ENCODE peak calls at places on chromosomes 3 and 15, in seven cellular contexts. One of them, this sample, is unnamed.

GRCh38 chr3:152051501-152052404 is 178.3 kb downstream of the SUCNR1 start:
- DNase-seq in tibial artery: no peak
- DNase-seq in GM20000: peak
- DNase-seq in cardiac fibroblast: peak
- DNase-seq in activated CD8-positive, alpha-beta memory T cell treated with anti-CD3 and anti-CD28 coated beads for 1 hour: no peak
- DNase-seq in globus pallidus: no peak
- DNase-seq in SW480: no peak
- DNase-seq in this sample: no peak

GRCh38 chr3:170149016-170149415 is 32.5 kb downstream of the PHC3 start:
- DNase-seq in cardiac fibroblast: no peak
- DNase-seq in activated CD8-positive, alpha-beta memory T cell treated with anti-CD3 and anti-CD28 coated beads for 1 hour: no peak
- DNase-seq in globus pallidus: no peak
- DNase-seq in SW480: no peak
- DNase-seq in GM20000: no peak
- DNase-seq in tibial artery: no peak
- DNase-seq in this sample: no peak

GRCh38 chr15:61131598-61131954 is 97.5 kb downstream of the RORA start:
- DNase-seq in SW480: no peak
- DNase-seq in activated CD8-positive, alpha-beta memory T cell treated with anti-CD3 and anti-CD28 coated beads for 1 hour: no peak
- DNase-seq in GM20000: no peak
- DNase-seq in tibial artery: no peak
- DNase-seq in globus pallidus: no peak
- DNase-seq in cardiac fibroblast: no peak
- DNase-seq in this sample: no peak

GRCh38 chr3:51974277-51974962 is 444 bp upstream of the ABHD14A start:
- DNase-seq in SW480: no peak
- DNase-seq in globus pallidus: no peak
- DNase-seq in cardiac fibroblast: no peak
- DNase-seq in GM20000: no peak
- DNase-seq in tibial artery: peak
- DNase-seq in activated CD8-positive, alpha-beta memory T cell treated with anti-CD3 and anti-CD28 coated beads for 1 hour: no peak
- DNase-seq in this sample: peak

GRCh38 chr3:184335661-184336483 is 1.5 kb upstream of the FAM131A start:
- DNase-seq in activated CD8-positive, alpha-beta memory T cell treated with anti-CD3 and anti-CD28 coated beads for 1 hour: peak
- DNase-seq in tibial artery: peak
- DNase-seq in GM20000: peak
- DNase-seq in cardiac fibroblast: peak
- DNase-seq in globus pallidus: peak
- DNase-seq in SW480: peak
- DNase-seq in this sample: peak

GRCh38 chr3:29977360-29977759 is 629.0 kb upstream of the TGFBR2 start:
- DNase-seq in globus pallidus: no peak
- DNase-seq in tibial artery: no peak
- DNase-seq in cardiac fibroblast: peak
- DNase-seq in SW480: no peak
- DNase-seq in activated CD8-positive, alpha-beta memory T cell treated with anti-CD3 and anti-CD28 coated beads for 1 hour: no peak
- DNase-seq in GM20000: no peak
- DNase-seq in this sample: no peak

GRCh38 chr15:67512140-67512539 is 8.8 kb upstream of the C15orf61 start:
- DNase-seq in GM20000: no peak
- DNase-seq in tibial artery: no peak
- DNase-seq in cardiac fibroblast: no peak
- DNase-seq in SW480: no peak
- DNase-seq in globus pallidus: no peak
- DNase-seq in activated CD8-positive, alpha-beta memory T cell treated with anti-CD3 and anti-CD28 coated beads for 1 hour: no peak
- DNase-seq in this sample: no peak

GRCh38 chr3:38227989-38228388 is 37.6 kb upstream of the SLC22A13 start:
- DNase-seq in cardiac fibroblast: peak
- DNase-seq in SW480: no peak
- DNase-seq in GM20000: no peak
- DNase-seq in activated CD8-positive, alpha-beta memory T cell treated with anti-CD3 and anti-CD28 coated beads for 1 hour: no peak
- DNase-seq in globus pallidus: no peak
- DNase-seq in tibial artery: no peak
- DNase-seq in this sample: no peak

GRCh38 chr15:101500865-101501551 is 11.5 kb upstream of the PCSK6 start:
- DNase-seq in cardiac fibroblast: no peak
- DNase-seq in globus pallidus: no peak
- DNase-seq in activated CD8-positive, alpha-beta memory T cell treated with anti-CD3 and anti-CD28 coated beads for 1 hour: no peak
- DNase-seq in SW480: no peak
- DNase-seq in GM20000: peak
- DNase-seq in tibial artery: no peak
- DNase-seq in this sample: no peak

GRCh38 chr3:52831500-52832301 is 1.2 kb upstream of the ITIH4 start:
- DNase-seq in tibial artery: peak
- DNase-seq in globus pallidus: no peak
- DNase-seq in activated CD8-positive, alpha-beta memory T cell treated with anti-CD3 and anti-CD28 coated beads for 1 hour: no peak
- DNase-seq in SW480: peak
- DNase-seq in GM20000: no peak
- DNase-seq in cardiac fibroblast: peak
- DNase-seq in this sample: peak

GRCh38 chr3:13205567-13206143 is 132.4 kb upstream of the IQSEC1 start:
- DNase-seq in tibial artery: peak
- DNase-seq in cardiac fibroblast: no peak
- DNase-seq in SW480: no peak
- DNase-seq in GM20000: no peak
- DNase-seq in activated CD8-positive, alpha-beta memory T cell treated with anti-CD3 and anti-CD28 coated beads for 1 hour: no peak
- DNase-seq in globus pallidus: no peak
- DNase-seq in this sample: no peak

GRCh38 chr3:134852893-134853351 is 57.9 kb downstream of the EPHB1 start:
- DNase-seq in globus pallidus: peak
- DNase-seq in tibial artery: no peak
- DNase-seq in GM20000: peak
- DNase-seq in SW480: no peak
- DNase-seq in activated CD8-positive, alpha-beta memory T cell treated with anti-CD3 and anti-CD28 coated beads for 1 hour: no peak
- DNase-seq in cardiac fibroblast: no peak
- DNase-seq in this sample: no peak

GRCh38 chr3:42071720-42072582 is 19.2 kb upstream of the TRAK1 start:
- DNase-seq in cardiac fibroblast: peak
- DNase-seq in SW480: peak
- DNase-seq in tibial artery: peak
- DNase-seq in globus pallidus: peak
- DNase-seq in activated CD8-positive, alpha-beta memory T cell treated with anti-CD3 and anti-CD28 coated beads for 1 hour: no peak
- DNase-seq in GM20000: peak
- DNase-seq in this sample: peak

GRCh38 chr3:151393961-151394360 is 9.4 kb upstream of the P2RY12 start:
- DNase-seq in cardiac fibroblast: no peak
- DNase-seq in GM20000: no peak
- DNase-seq in globus pallidus: no peak
- DNase-seq in tibial artery: no peak
- DNase-seq in SW480: no peak
- DNase-seq in activated CD8-positive, alpha-beta memory T cell treated with anti-CD3 and anti-CD28 coated beads for 1 hour: no peak
- DNase-seq in this sample: no peak

GRCh38 chr15:68025860-68026424 is 28.2 kb upstream of the PIAS1 start:
- DNase-seq in SW480: no peak
- DNase-seq in globus pallidus: no peak
- DNase-seq in tibial artery: no peak
- DNase-seq in activated CD8-positive, alpha-beta memory T cell treated with anti-CD3 and anti-CD28 coated beads for 1 hour: no peak
- DNase-seq in GM20000: no peak
- DNase-seq in cardiac fibroblast: no peak
- DNase-seq in this sample: no peak

GRCh38 chr15:41501191-41501917 is 7.7 kb downstream of the ITPKA start:
- DNase-seq in GM20000: peak
- DNase-seq in cardiac fibroblast: no peak
- DNase-seq in tibial artery: no peak
- DNase-seq in activated CD8-positive, alpha-beta memory T cell treated with anti-CD3 and anti-CD28 coated beads for 1 hour: no peak
- DNase-seq in globus pallidus: no peak
- DNase-seq in SW480: no peak
- DNase-seq in this sample: no peak

GRCh38 chr15:69794643-69795461 is 302.9 kb downstream of the TLE3 start:
- DNase-seq in tibial artery: peak
- DNase-seq in SW480: peak
- DNase-seq in cardiac fibroblast: peak
- DNase-seq in GM20000: no peak
- DNase-seq in activated CD8-positive, alpha-beta memory T cell treated with anti-CD3 and anti-CD28 coated beads for 1 hour: no peak
- DNase-seq in globus pallidus: no peak
- DNase-seq in this sample: peak

GRCh38 chr15:58650102-58650501 is 99.4 kb downstream of the ADAM10 start:
- DNase-seq in GM20000: no peak
- DNase-seq in cardiac fibroblast: no peak
- DNase-seq in activated CD8-positive, alpha-beta memory T cell treated with anti-CD3 and anti-CD28 coated beads for 1 hour: no peak
- DNase-seq in globus pallidus: no peak
- DNase-seq in tibial artery: no peak
- DNase-seq in SW480: no peak
- DNase-seq in this sample: no peak

GRCh38 chr3:11390411-11391171 is 118.4 kb downstream of the ATG7 start:
- DNase-seq in activated CD8-positive, alpha-beta memory T cell treated with anti-CD3 and anti-CD28 coated beads for 1 hour: no peak
- DNase-seq in cardiac fibroblast: no peak
- DNase-seq in tibial artery: no peak
- DNase-seq in GM20000: no peak
- DNase-seq in SW480: no peak
- DNase-seq in globus pallidus: no peak
- DNase-seq in this sample: no peak

GRCh38 chr3:43001094-43001553 is 22.0 kb downstream of the GASK1A start:
- DNase-seq in globus pallidus: peak
- DNase-seq in cardiac fibroblast: peak
- DNase-seq in tibial artery: peak
- DNase-seq in GM20000: no peak
- DNase-seq in activated CD8-positive, alpha-beta memory T cell treated with anti-CD3 and anti-CD28 coated beads for 1 hour: no peak
- DNase-seq in SW480: no peak
- DNase-seq in this sample: peak

GRCh38 chr15:36577082-36577481 is 2.3 kb upstream of the CDIN1 start:
- DNase-seq in SW480: no peak
- DNase-seq in activated CD8-positive, alpha-beta memory T cell treated with anti-CD3 and anti-CD28 coated beads for 1 hour: no peak
- DNase-seq in globus pallidus: no peak
- DNase-seq in GM20000: no peak
- DNase-seq in tibial artery: no peak
- DNase-seq in cardiac fibroblast: no peak
- DNase-seq in this sample: peak

GRCh38 chr3:157493627-157494550 is 9.3 kb downstream of the VEPH1 start:
- DNase-seq in activated CD8-positive, alpha-beta memory T cell treated with anti-CD3 and anti-CD28 coated beads for 1 hour: no peak
- DNase-seq in SW480: peak
- DNase-seq in tibial artery: no peak
- DNase-seq in GM20000: peak
- DNase-seq in globus pallidus: peak
- DNase-seq in cardiac fibroblast: peak
- DNase-seq in this sample: no peak

GRCh38 chr15:67468431-67468830 is 52.5 kb upstream of the C15orf61 start:
- DNase-seq in cardiac fibroblast: no peak
- DNase-seq in activated CD8-positive, alpha-beta memory T cell treated with anti-CD3 and anti-CD28 coated beads for 1 hour: no peak
- DNase-seq in SW480: no peak
- DNase-seq in globus pallidus: peak
- DNase-seq in GM20000: no peak
- DNase-seq in tibial artery: no peak
- DNase-seq in this sample: no peak

GRCh38 chr3:68306571-68306970 is 625.8 kb downstream of the TAFA4 start:
- DNase-seq in tibial artery: no peak
- DNase-seq in globus pallidus: no peak
- DNase-seq in activated CD8-positive, alpha-beta memory T cell treated with anti-CD3 and anti-CD28 coated beads for 1 hour: no peak
- DNase-seq in cardiac fibroblast: peak
- DNase-seq in GM20000: peak
- DNase-seq in SW480: no peak
- DNase-seq in this sample: no peak

GRCh38 chr3:183178833-183179549 is 16.5 kb upstream of the LAMP3 start:
- DNase-seq in globus pallidus: peak
- DNase-seq in cardiac fibroblast: peak
- DNase-seq in tibial artery: no peak
- DNase-seq in SW480: peak
- DNase-seq in GM20000: peak
- DNase-seq in activated CD8-positive, alpha-beta memory T cell treated with anti-CD3 and anti-CD28 coated beads for 1 hour: no peak
- DNase-seq in this sample: peak

GRCh38 chr15:83498801-83499200 is 51.7 kb downstream of the SH3GL3 start:
- DNase-seq in globus pallidus: no peak
- DNase-seq in cardiac fibroblast: no peak
- DNase-seq in GM20000: no peak
- DNase-seq in activated CD8-positive, alpha-beta memory T cell treated with anti-CD3 and anti-CD28 coated beads for 1 hour: no peak
- DNase-seq in SW480: no peak
- DNase-seq in tibial artery: no peak
- DNase-seq in this sample: no peak

GRCh38 chr15:67063689-67064606 is 1.5 kb upstream of the SMAD3 start:
- DNase-seq in cardiac fibroblast: no peak
- DNase-seq in SW480: peak
- DNase-seq in tibial artery: no peak
- DNase-seq in globus pallidus: no peak
- DNase-seq in GM20000: no peak
- DNase-seq in activated CD8-positive, alpha-beta memory T cell treated with anti-CD3 and anti-CD28 coated beads for 1 hour: no peak
- DNase-seq in this sample: no peak